ENCODE peak calls at places on chromosomes 2 and 18, in eight cellular contexts. One of them, this sample, is unnamed.

GRCh38 chr2:230418341-230419016 is 2.5 kb downstream of the SP100 start:
- DNase-seq in adrenal gland: no peak
- DNase-seq in foreskin keratinocyte: no peak
- DNase-seq in breast epithelium: no peak
- DNase-seq in tibial nerve: no peak
- DNase-seq in Panc1: no peak
- DNase-seq in RWPE1: peak
- DNase-seq in pancreas: no peak
- DNase-seq in this sample: no peak

GRCh38 chr2:144152817-144153271 is 367.1 kb downstream of the ZEB2 start:
- DNase-seq in Panc1: no peak
- DNase-seq in adrenal gland: peak
- DNase-seq in tibial nerve: no peak
- DNase-seq in breast epithelium: no peak
- DNase-seq in RWPE1: no peak
- DNase-seq in pancreas: no peak
- DNase-seq in foreskin keratinocyte: no peak
- DNase-seq in this sample: no peak

GRCh38 chr2:7825591-7826312 is 856.1 kb upstream of the ID2 start:
- DNase-seq in breast epithelium: peak
- DNase-seq in foreskin keratinocyte: peak
- DNase-seq in RWPE1: peak
- DNase-seq in Panc1: no peak
- DNase-seq in pancreas: no peak
- DNase-seq in adrenal gland: no peak
- DNase-seq in tibial nerve: no peak
- DNase-seq in this sample: no peak

GRCh38 chr2:232581725-232582124 is 31.2 kb downstream of the EIF4E2 start:
- DNase-seq in RWPE1: no peak
- DNase-seq in pancreas: no peak
- DNase-seq in adrenal gland: no peak
- DNase-seq in tibial nerve: no peak
- DNase-seq in breast epithelium: no peak
- DNase-seq in Panc1: no peak
- DNase-seq in foreskin keratinocyte: no peak
- DNase-seq in this sample: no peak

GRCh38 chr2:167471332-167471731 is 583.1 kb downstream of the XIRP2 start:
- DNase-seq in RWPE1: no peak
- DNase-seq in Panc1: no peak
- DNase-seq in tibial nerve: no peak
- DNase-seq in pancreas: no peak
- DNase-seq in foreskin keratinocyte: no peak
- DNase-seq in adrenal gland: no peak
- DNase-seq in breast epithelium: no peak
- DNase-seq in this sample: no peak

GRCh38 chr2:101697794-101698418 is 399 bp downstream of the MAP4K4 start:
- DNase-seq in tibial nerve: no peak
- DNase-seq in pancreas: no peak
- DNase-seq in adrenal gland: no peak
- DNase-seq in breast epithelium: no peak
- DNase-seq in RWPE1: peak
- DNase-seq in foreskin keratinocyte: no peak
- DNase-seq in Panc1: no peak
- DNase-seq in this sample: no peak

GRCh38 chr2:7035884-7036283 is 118.7 kb downstream of the RNF144A start:
- DNase-seq in pancreas: no peak
- DNase-seq in RWPE1: no peak
- DNase-seq in breast epithelium: no peak
- DNase-seq in foreskin keratinocyte: no peak
- DNase-seq in tibial nerve: no peak
- DNase-seq in Panc1: no peak
- DNase-seq in adrenal gland: no peak
- DNase-seq in this sample: no peak

GRCh38 chr18:32771871-32772499 is 838 bp downstream of the KLHL14 start:
- DNase-seq in adrenal gland: no peak
- DNase-seq in RWPE1: no peak
- DNase-seq in Panc1: no peak
- DNase-seq in tibial nerve: no peak
- DNase-seq in breast epithelium: no peak
- DNase-seq in pancreas: no peak
- DNase-seq in foreskin keratinocyte: no peak
- DNase-seq in this sample: peak

GRCh38 chr2:39947294-39948015 is 168.4 kb upstream of the THUMPD2 start:
- DNase-seq in pancreas: no peak
- DNase-seq in RWPE1: no peak
- DNase-seq in adrenal gland: no peak
- DNase-seq in foreskin keratinocyte: no peak
- DNase-seq in tibial nerve: no peak
- DNase-seq in breast epithelium: no peak
- DNase-seq in Panc1: no peak
- DNase-seq in this sample: no peak

GRCh38 chr2:11784747-11785610 is 38.5 kb downstream of the LPIN1 start:
- DNase-seq in tibial nerve: no peak
- DNase-seq in foreskin keratinocyte: peak
- DNase-seq in breast epithelium: no peak
- DNase-seq in Panc1: no peak
- DNase-seq in adrenal gland: peak
- DNase-seq in pancreas: no peak
- DNase-seq in RWPE1: peak
- DNase-seq in this sample: peak

GRCh38 chr2:11872247-11872947 is 126.0 kb downstream of the LPIN1 start:
- DNase-seq in adrenal gland: no peak
- DNase-seq in pancreas: no peak
- DNase-seq in breast epithelium: no peak
- DNase-seq in tibial nerve: no peak
- DNase-seq in foreskin keratinocyte: peak
- DNase-seq in Panc1: no peak
- DNase-seq in RWPE1: no peak
- DNase-seq in this sample: no peak

GRCh38 chr2:134137182-134137595 is 116.7 kb upstream of the MGAT5 start:
- DNase-seq in RWPE1: peak
- DNase-seq in adrenal gland: peak
- DNase-seq in breast epithelium: peak
- DNase-seq in Panc1: no peak
- DNase-seq in foreskin keratinocyte: peak
- DNase-seq in tibial nerve: no peak
- DNase-seq in pancreas: peak
- DNase-seq in this sample: peak

GRCh38 chr2:207459990-207460757 is 69.6 kb upstream of the CREB1 start:
- DNase-seq in foreskin keratinocyte: no peak
- DNase-seq in Panc1: no peak
- DNase-seq in breast epithelium: no peak
- DNase-seq in tibial nerve: no peak
- DNase-seq in pancreas: no peak
- DNase-seq in adrenal gland: no peak
- DNase-seq in RWPE1: no peak
- DNase-seq in this sample: no peak

GRCh38 chr2:18971628-18972027 is 382.3 kb upstream of the NT5C1B start:
- DNase-seq in foreskin keratinocyte: no peak
- DNase-seq in pancreas: no peak
- DNase-seq in RWPE1: no peak
- DNase-seq in breast epithelium: no peak
- DNase-seq in tibial nerve: no peak
- DNase-seq in Panc1: no peak
- DNase-seq in adrenal gland: no peak
- DNase-seq in this sample: no peak

GRCh38 chr2:42040643-42041277 is 7.1 kb upstream of the PKDCC start:
- DNase-seq in RWPE1: no peak
- DNase-seq in breast epithelium: no peak
- DNase-seq in pancreas: no peak
- DNase-seq in Panc1: no peak
- DNase-seq in foreskin keratinocyte: no peak
- DNase-seq in tibial nerve: no peak
- DNase-seq in adrenal gland: peak
- DNase-seq in this sample: no peak

GRCh38 chr2:33209976-33210375 is 263.2 kb downstream of the LTBP1 start:
- DNase-seq in RWPE1: no peak
- DNase-seq in foreskin keratinocyte: no peak
- DNase-seq in adrenal gland: no peak
- DNase-seq in pancreas: no peak
- DNase-seq in breast epithelium: no peak
- DNase-seq in Panc1: no peak
- DNase-seq in tibial nerve: no peak
- DNase-seq in this sample: no peak

GRCh38 chr18:27540126-27540525 is 355.0 kb upstream of the CHST9 start:
- DNase-seq in pancreas: no peak
- DNase-seq in RWPE1: no peak
- DNase-seq in foreskin keratinocyte: no peak
- DNase-seq in breast epithelium: no peak
- DNase-seq in tibial nerve: no peak
- DNase-seq in adrenal gland: no peak
- DNase-seq in Panc1: no peak
- DNase-seq in this sample: no peak

GRCh38 chr2:20012282-20013060 is at the start of gene MATN3:
- DNase-seq in Panc1: no peak
- DNase-seq in foreskin keratinocyte: no peak
- DNase-seq in RWPE1: peak
- DNase-seq in tibial nerve: no peak
- DNase-seq in adrenal gland: peak
- DNase-seq in pancreas: peak
- DNase-seq in breast epithelium: no peak
- DNase-seq in this sample: peak

GRCh38 chr2:16409849-16410248 is 255.8 kb downstream of the CYRIA start:
- DNase-seq in pancreas: no peak
- DNase-seq in adrenal gland: no peak
- DNase-seq in foreskin keratinocyte: no peak
- DNase-seq in RWPE1: no peak
- DNase-seq in breast epithelium: no peak
- DNase-seq in Panc1: no peak
- DNase-seq in tibial nerve: no peak
- DNase-seq in this sample: no peak

GRCh38 chr18:10139783-10140410 is 226.1 kb downstream of the VAPA start:
- DNase-seq in Panc1: no peak
- DNase-seq in breast epithelium: no peak
- DNase-seq in foreskin keratinocyte: no peak
- DNase-seq in RWPE1: peak
- DNase-seq in tibial nerve: no peak
- DNase-seq in pancreas: no peak
- DNase-seq in adrenal gland: no peak
- DNase-seq in this sample: no peak

GRCh38 chr2:8743261-8743660 is 61.4 kb downstream of the ID2 start:
- DNase-seq in Panc1: no peak
- DNase-seq in adrenal gland: no peak
- DNase-seq in pancreas: no peak
- DNase-seq in breast epithelium: no peak
- DNase-seq in RWPE1: no peak
- DNase-seq in foreskin keratinocyte: no peak
- DNase-seq in tibial nerve: no peak
- DNase-seq in this sample: no peak

GRCh38 chr2:240919161-240919781 is 13.1 kb downstream of the CROCC2 start:
- DNase-seq in RWPE1: no peak
- DNase-seq in Panc1: no peak
- DNase-seq in adrenal gland: peak
- DNase-seq in breast epithelium: no peak
- DNase-seq in pancreas: peak
- DNase-seq in foreskin keratinocyte: no peak
- DNase-seq in tibial nerve: no peak
- DNase-seq in this sample: peak

GRCh38 chr2:73282924-73283544 is 1.2 kb downstream of the FBXO41 start:
- DNase-seq in adrenal gland: no peak
- DNase-seq in tibial nerve: no peak
- DNase-seq in pancreas: no peak
- DNase-seq in foreskin keratinocyte: no peak
- DNase-seq in Panc1: no peak
- DNase-seq in RWPE1: no peak
- DNase-seq in breast epithelium: no peak
- DNase-seq in this sample: no peak

GRCh38 chr2:30261695-30262211 is 30.4 kb downstream of the LBH start:
- DNase-seq in adrenal gland: no peak
- DNase-seq in tibial nerve: no peak
- DNase-seq in foreskin keratinocyte: no peak
- DNase-seq in Panc1: no peak
- DNase-seq in RWPE1: no peak
- DNase-seq in pancreas: no peak
- DNase-seq in breast epithelium: no peak
- DNase-seq in this sample: no peak

GRCh38 chr2:171266102-171266501 is 105.4 kb upstream of the TLK1 start:
- DNase-seq in adrenal gland: no peak
- DNase-seq in breast epithelium: no peak
- DNase-seq in pancreas: no peak
- DNase-seq in Panc1: no peak
- DNase-seq in RWPE1: no peak
- DNase-seq in tibial nerve: no peak
- DNase-seq in foreskin keratinocyte: no peak
- DNase-seq in this sample: no peak

GRCh38 chr2:171260471-171261424 is 100.1 kb upstream of the TLK1 start:
- DNase-seq in foreskin keratinocyte: no peak
- DNase-seq in pancreas: no peak
- DNase-seq in tibial nerve: no peak
- DNase-seq in Panc1: no peak
- DNase-seq in adrenal gland: no peak
- DNase-seq in breast epithelium: no peak
- DNase-seq in RWPE1: no peak
- DNase-seq in this sample: no peak
- H3K27ac ChIP-seq in foreskin keratinocyte: no peak
- H3K27ac ChIP-seq in pancreas: no peak
- H3K27ac ChIP-seq in tibial nerve: no peak
- H3K27ac ChIP-seq in Panc1: no peak
- H3K27ac ChIP-seq in adrenal gland: no peak
- H3K27ac ChIP-seq in breast epithelium: no peak
- H3K27ac ChIP-seq in RWPE1: no peak
- H3K27ac ChIP-seq in this sample: no peak

DNA sequence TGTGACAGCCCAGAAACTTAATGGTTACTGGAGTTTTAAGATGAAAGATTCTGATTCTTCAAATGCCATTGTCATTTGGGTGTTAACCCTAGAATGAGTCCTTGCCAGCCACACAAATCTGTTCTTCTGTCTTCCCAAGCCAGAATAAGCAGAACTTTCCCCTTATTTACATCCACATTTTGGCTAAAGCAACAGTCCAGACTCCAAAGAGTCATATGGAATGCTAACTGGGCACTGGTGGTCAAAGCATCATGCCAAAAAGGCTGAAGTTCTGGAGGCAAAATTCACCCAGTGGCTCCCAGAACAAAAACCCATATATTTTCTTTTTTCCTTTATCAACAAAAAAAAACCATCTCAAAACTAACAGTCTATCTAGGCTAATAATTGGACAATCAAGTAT is 89.7 kb upstream of the SETBP1 start:
- DNase-seq in foreskin keratinocyte: no peak
- DNase-seq in breast epithelium: no peak
- DNase-seq in adrenal gland: no peak
- DNase-seq in pancreas: no peak
- DNase-seq in RWPE1: no peak
- DNase-seq in tibial nerve: no peak
- DNase-seq in Panc1: no peak
- DNase-seq in this sample: no peak
- H3K27ac ChIP-seq in foreskin keratinocyte: no peak
- H3K27ac ChIP-seq in breast epithelium: no peak
- H3K27ac ChIP-seq in adrenal gland: no peak
- H3K27ac ChIP-seq in pancreas: no peak
- H3K27ac ChIP-seq in RWPE1: no peak
- H3K27ac ChIP-seq in tibial nerve: no peak
- H3K27ac ChIP-seq in Panc1: no peak
- H3K27ac ChIP-seq in this sample: no peak

GRCh38 chr2:46854260-46854659 is 61.3 kb downstream of the MCFD2 start:
- DNase-seq in foreskin keratinocyte: no peak
- DNase-seq in Panc1: no peak
- DNase-seq in RWPE1: no peak
- DNase-seq in adrenal gland: no peak
- DNase-seq in breast epithelium: no peak
- DNase-seq in tibial nerve: no peak
- DNase-seq in pancreas: no peak
- DNase-seq in this sample: peak
- H3K27ac ChIP-seq in foreskin keratinocyte: no peak
- H3K27ac ChIP-seq in Panc1: no peak
- H3K27ac ChIP-seq in RWPE1: peak
- H3K27ac ChIP-seq in adrenal gland: peak
- H3K27ac ChIP-seq in breast epithelium: peak
- H3K27ac ChIP-seq in tibial nerve: peak
- H3K27ac ChIP-seq in pancreas: no peak
- H3K27ac ChIP-seq in this sample: peak

GRCh38 chr18:12703714-12704113 is 872 bp downstream of the PSMG2 start:
- DNase-seq in RWPE1: peak
- DNase-seq in Panc1: no peak
- DNase-seq in tibial nerve: no peak
- DNase-seq in pancreas: no peak
- DNase-seq in breast epithelium: no peak
- DNase-seq in foreskin keratinocyte: no peak
- DNase-seq in adrenal gland: no peak
- DNase-seq in this sample: no peak
- H3K27ac ChIP-seq in RWPE1: no peak
- H3K27ac ChIP-seq in Panc1: peak
- H3K27ac ChIP-seq in tibial nerve: peak
- H3K27ac ChIP-seq in pancreas: no peak
- H3K27ac ChIP-seq in breast epithelium: peak
- H3K27ac ChIP-seq in foreskin keratinocyte: peak
- H3K27ac ChIP-seq in adrenal gland: peak
- H3K27ac ChIP-seq in this sample: no peak